ENCODE peak calls at places on chromosomes 4 and X, in six cellular contexts. T is GM23248, N is gastrocnemius medialis, E is cardiac muscle cell, U is heart right ventricle, F is iPS DF 6.9. J is an unnamed sample. For H3K9me3, the result is how much of the 10 kb centered on the place peaks cover.

GRCh38 chrX:100413231-100413630 is 3.2 kb upstream of the PCDH19 start:
- DNase-seq in T (peak), N (no peak), E (peak), U (no peak), F (no peak), J (no peak)

GRCh38 chr4:125359363-125359762 is 44.6 kb downstream of the FAT4 start:
- DNase-seq in T (no peak), N (no peak), E (no peak), U (no peak), F (no peak), J (no peak)

GRCh38 chr4:131459430-131460101 is 1689.5 kb upstream of the PCDH10 start:
- DNase-seq in T (no peak), N (no peak), E (no peak), U (no peak), F (no peak), J (no peak)

GRCh38 chrX:291411-291901 is 10.3 kb downstream of the PLCXD1 start:
- DNase-seq in T (no peak), N (no peak), E (no peak), U (no peak), F (no peak), J (peak)

GRCh38 chr4:78145622-78146021 is 88.5 kb downstream of the FRAS1 start:
- DNase-seq in T (no peak), N (no peak), E (no peak), U (no peak), F (no peak), J (no peak)

GRCh38 chr4:115234405-115235093 is 121.1 kb upstream of the NDST4 start:
- DNase-seq in T (peak), N (no peak), E (peak), U (no peak), F (no peak), J (no peak)

GRCh38 chr4:125582302-125582701 is 267.5 kb downstream of the FAT4 start:
- DNase-seq in T (peak), N (no peak), E (no peak), U (no peak), F (no peak), J (no peak)

GRCh38 chr4:182280439-182281111 is 37.4 kb downstream of the TENM3 start:
- DNase-seq in T (no peak), N (no peak), E (peak), U (no peak), F (no peak), J (no peak)

GRCh38 chrX:107894038-107894437 is 68.4 kb downstream of the MID2 start:
- DNase-seq in T (peak), N (no peak), E (peak), U (no peak), F (peak), J (no peak)

GRCh38 chr4:110850461-110851447 is 227.9 kb upstream of the PITX2 start:
- DNase-seq in T (no peak), N (peak), E (peak), U (no peak), F (no peak), J (no peak)

GRCh38 chrX:47232803-47233332 is at the start of gene USP11:
- DNase-seq in T (peak), N (no peak), E (peak), U (peak), F (peak), J (peak)

GRCh38 chrX:1011632-1012283 is 200.7 kb downstream of the CRLF2 start:
- DNase-seq in T (no peak), N (no peak), E (no peak), U (no peak), F (no peak), J (no peak)

GRCh38 chrX:9189286-9189685 is 155.4 kb upstream of the FAM9B start:
- DNase-seq in T (no peak), N (no peak), E (no peak), U (no peak), F (no peak), J (no peak)

GRCh38 chr4:143202824-143203223 is 18.1 kb downstream of the USP38 start:
- DNase-seq in T (peak), N (no peak), E (no peak), U (no peak), F (no peak), J (no peak)

GRCh38 chr4:1855334-1856070 is 454 bp downstream of the LETM1 start:
- DNase-seq in T (peak), N (no peak), E (peak), U (peak), F (no peak), J (peak)

GRCh38 chrX:121987163-121987562 is 939.8 kb downstream of the GLUD2 start:
- DNase-seq in T (peak), N (no peak), E (no peak), U (no peak), F (no peak), J (no peak)

GRCh38 chr4:104749062-104749461 is 254.4 kb upstream of the CXXC4 start:
- DNase-seq in T (no peak), N (no peak), E (no peak), U (no peak), F (no peak), J (no peak)

GRCh38 chrX:69218407-69218806 is 53.2 kb upstream of the PJA1 start:
- DNase-seq in T (no peak), N (no peak), E (no peak), U (no peak), F (no peak), J (no peak)

GRCh38 chr4:38692421-38692820 is 28.4 kb downstream of the KLF3 start:
- DNase-seq in T (no peak), N (no peak), E (no peak), U (no peak), F (no peak), J (no peak)

GRCh38 chr4:177006331-177006730 is 213.6 kb upstream of the VEGFC start:
- DNase-seq in T (no peak), N (no peak), E (no peak), U (no peak), F (no peak), J (no peak)

GRCh38 chr4:177005801-177006230 is 213.1 kb upstream of the VEGFC start:
- DNase-seq in T (peak), N (no peak), E (no peak), U (no peak), F (no peak), J (no peak)

GRCh38 chr4:177008071-177008835 is 215.5 kb upstream of the VEGFC start:
- DNase-seq in T (peak), N (no peak), E (no peak), U (no peak), F (no peak), J (no peak)

GRCh38 chr4:177010421-177010820 is 217.7 kb upstream of the VEGFC start:
- DNase-seq in T (peak), N (no peak), E (no peak), U (no peak), F (no peak), J (no peak)

GRCh38 chr4:177008836-177009501 is 216.2 kb upstream of the VEGFC start:
- DNase-seq in T (no peak), N (no peak), E (no peak), U (no peak), F (no peak), J (no peak)
- H3K9me3 ChIP-seq in T (under half), N (under half), E (under half), U (under half), F (under half), J (under half)

GRCh38 chrX:153551135-153551534 is 33.7 kb downstream of the ATP2B3 start:
- DNase-seq in T (peak), N (no peak), E (no peak), U (no peak), F (no peak), J (no peak)

GRCh38 chrX:153546386-153546785 is 28.9 kb downstream of the ATP2B3 start:
- DNase-seq in T (no peak), N (no peak), E (no peak), U (no peak), F (no peak), J (no peak)

GRCh38 chrX:153549231-153549630 is 31.8 kb downstream of the ATP2B3 start:
- DNase-seq in T (no peak), N (no peak), E (no peak), U (no peak), F (no peak), J (no peak)

GRCh38 chrX:153554519-153555167 is 37.2 kb downstream of the ATP2B3 start:
- DNase-seq in T (peak), N (peak), E (peak), U (peak), F (no peak), J (peak)

DNA sequence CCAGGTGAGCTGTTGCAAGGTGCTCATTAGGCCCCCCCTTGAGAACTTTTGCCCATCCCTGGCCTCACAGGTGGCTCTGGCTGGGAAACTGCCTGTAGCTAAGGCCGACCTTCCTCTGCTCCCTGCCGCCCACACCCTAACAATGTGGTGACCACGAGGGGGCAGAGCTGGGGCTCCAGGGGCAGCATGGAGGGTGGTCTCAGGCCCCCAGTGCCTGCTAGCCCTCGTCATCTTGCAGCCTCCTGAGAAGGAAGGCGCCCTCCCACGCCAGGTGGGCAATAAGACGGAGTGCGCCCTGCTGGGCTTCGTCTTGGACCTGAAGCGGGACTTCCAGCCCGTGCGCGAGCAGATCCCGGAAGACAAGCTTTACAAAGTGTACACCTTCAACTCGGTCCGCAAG is 32.4 kb downstream of the ATP2B3 start:
- DNase-seq in T (no peak), N (no peak), E (no peak), U (no peak), F (no peak), J (no peak)
- H3K9me3 ChIP-seq in T (under half), N (under half), E (under half), U (under half), F (under half), J (under half)

DNA sequence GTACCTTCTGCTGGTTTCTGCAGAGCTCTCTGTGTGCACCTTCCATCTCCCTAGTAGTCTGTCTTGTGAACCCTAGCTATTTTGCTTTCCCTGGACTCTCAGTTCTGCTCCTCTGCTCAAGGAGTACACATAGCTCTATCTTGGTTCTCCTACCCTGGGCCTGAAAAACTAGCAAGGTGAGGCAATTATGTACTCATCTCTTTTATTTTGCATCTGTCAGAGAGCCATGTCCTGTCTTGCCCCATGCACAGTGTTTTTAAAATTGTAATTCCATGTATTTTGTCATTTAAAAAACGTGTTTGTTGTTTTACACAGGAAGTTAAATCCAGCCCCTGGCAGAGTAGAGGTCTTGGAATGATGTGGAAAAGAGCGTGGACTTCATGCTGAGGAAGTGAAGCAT is 684.9 kb upstream of the CPEB2 start:
- DNase-seq in T (no peak), N (no peak), E (no peak), U (no peak), F (no peak), J (no peak)
- H3K9me3 ChIP-seq in T (under half), N (under half), E (under half), U (under half), F (under half), J (under half)

GRCh38 chr4:100162027-100162685 is 28.1 kb downstream of the DDIT4L start:
- DNase-seq in T (no peak), N (no peak), E (no peak), U (no peak), F (no peak), J (no peak)
- H3K9me3 ChIP-seq in T (under half), N (under half), E (under half), U (under half), F (under half), J (under half)

J was measured in T-helper 17 cell.